ENCODE peak calls at places on chromosomes 16 and 17, in six cellular contexts. Z is NCI-H2029 treated with DMSO at 0.1 percent for 48 hours; U is naive thymus-derived CD8-positive, alpha-beta T cell; R is T-cell; I is ACHN; F is activated naive CD8-positive, alpha-beta T cell treated with anti-CD3 and anti-CD28 coated beads for 36 hours. H is an unnamed sample.

GRCh38 chr17:59617141-59617757 is 2.4 kb upstream of the CLTC start:
- DNase-seq in F (no peak), Z (no peak), I (peak; percentile 16), R (no peak), U (no peak), H (no peak)

GRCh38 chr16:87847785-87848675 is 21.3 kb downstream of the SLC7A5 start:
- DNase-seq in U (no peak), I (no peak), Z (no peak), F (no peak), R (no peak), H (no peak)

GRCh38 chr17:18187226-18187625 is 3.6 kb downstream of the ALKBH5 start:
- DNase-seq in U (no peak), Z (no peak), F (no peak), I (no peak), R (no peak), H (no peak)

GRCh38 chr17:57442914-57443571 is 186.7 kb downstream of the MSI2 start:
- DNase-seq in U (peak; percentile 44), F (peak; percentile 60), Z (no peak), I (no peak), R (peak; percentile 50), H (peak; percentile 48)

GRCh38 chr17:10292057-10292931 is 80.5 kb downstream of the MYH13 start:
- DNase-seq in R (no peak), Z (no peak), I (no peak), U (no peak), F (no peak), H (peak; percentile 46)

GRCh38 chr16:77212736-77213541 is 13.7 kb downstream of the SYCE1L start:
- DNase-seq in U (peak; percentile 77), I (peak; percentile 82), F (peak; percentile 78), R (peak; percentile 63), Z (peak; percentile 19), H (peak; percentile 88)

GRCh38 chr17:58224315-58224714 is 5.3 kb upstream of the MKS1 start:
- DNase-seq in R (no peak), I (peak; percentile 77), F (no peak), Z (no peak), U (no peak), H (no peak)

GRCh38 chr17:75430159-75430748 is 24.8 kb upstream of the GRB2 start:
- DNase-seq in U (no peak), I (peak; percentile 98), Z (no peak), F (no peak), R (no peak), H (peak; percentile 72)

GRCh38 chr17:72725432-72726068 is 366.9 kb downstream of the SLC39A11 start:
- DNase-seq in Z (peak; percentile 44), R (peak; percentile 17), I (peak; percentile 74), U (peak; percentile 43), F (peak; percentile 50), H (peak; percentile 82)

GRCh38 chr17:13702266-13702665 is 100.5 kb upstream of the HS3ST3A1 start:
- DNase-seq in R (no peak), U (no peak), Z (no peak), F (no peak), I (no peak), H (no peak)